ENCODE peak calls at places on chromosomes 2 and 18, in four cellular contexts. G is heart left ventricle, Q is right cardiac atrium, Y is left lung. A is an unnamed sample. For H3K4me1, the result is how much of the 10 kb centered on the place peaks cover.

GRCh38 chr2:132605236-132606180 is 64.5 kb downstream of the LYPD1 start:
- DNase-seq in G (no peak), Y (no peak), Q (no peak), A (no peak)

GRCh38 chr2:72129676-72130340 is 17.9 kb downstream of the CYP26B1 start:
- DNase-seq in Y (no peak), G (no peak), Q (no peak), A (no peak)

GRCh38 chr18:79518028-79518682 is 122.4 kb downstream of the NFATC1 start:
- DNase-seq in Y (no peak), G (no peak), Q (no peak), A (peak)

GRCh38 chr2:56183643-56184499 is at the start of gene CCDC85A:
- DNase-seq in Q (peak), G (peak), Y (peak), A (peak)

GRCh38 chr2:184186436-184186835 is 411.9 kb upstream of the ZNF804A start:
- DNase-seq in G (no peak), Y (no peak), Q (no peak), A (no peak)

GRCh38 chr2:164873096-164873670 is 31.6 kb upstream of the COBLL1 start:
- DNase-seq in G (no peak), Y (no peak), Q (no peak), A (no peak)

GRCh38 chr18:12628706-12629702 is 28.9 kb downstream of the SPIRE1 start:
- DNase-seq in Q (no peak), Y (no peak), G (no peak), A (no peak)

GRCh38 chr2:180416553-180417113 is 409.5 kb upstream of the CWC22 start:
- DNase-seq in G (no peak), Q (no peak), Y (no peak), A (no peak)

GRCh38 chr2:108621087-108621559 is 86.9 kb downstream of the LIMS1 start:
- DNase-seq in G (no peak), Q (no peak), Y (no peak), A (no peak)

GRCh38 chr18:79380816-79381806 is 14.6 kb upstream of the NFATC1 start:
- DNase-seq in G (peak), Y (peak), Q (peak), A (peak)

GRCh38 chr2:41061371-41061770 is 609.5 kb upstream of the SLC8A1 start:
- DNase-seq in Y (no peak), Q (no peak), G (no peak), A (no peak)

GRCh38 chr18:74249181-74249968 is 42.4 kb downstream of the CYB5A start:
- DNase-seq in G (no peak), Y (no peak), Q (no peak), A (no peak)

GRCh38 chr2:31415421-31415820 is 879 bp upstream of the XDH start:
- DNase-seq in G (no peak), Q (no peak), Y (no peak), A (no peak)

GRCh38 chr18:36321636-36322407 is 24.3 kb downstream of the FHOD3 start:
- DNase-seq in Q (no peak), Y (no peak), G (no peak), A (no peak)

GRCh38 chr18:74529378-74529777 is 4.9 kb upstream of the CNDP1 start:
- DNase-seq in Q (no peak), G (no peak), Y (no peak), A (no peak)

GRCh38 chr18:64271264-64271663 is 122.4 kb upstream of the LINC00305 start:
- DNase-seq in G (no peak), Q (no peak), Y (no peak), A (no peak)

GRCh38 chr2:102251042-102251848 is 60.1 kb upstream of the IL1RL1 start:
- DNase-seq in Q (peak), Y (peak), G (peak), A (peak)

GRCh38 chr2:20326163-20326780 is 24.4 kb downstream of the PUM2 start:
- DNase-seq in Q (no peak), Y (no peak), G (no peak), A (no peak)

GRCh38 chr2:177429688-177430325 is 37.2 kb downstream of the AGPS start:
- DNase-seq in Q (no peak), Y (no peak), G (no peak), A (no peak)

GRCh38 chr2:154608438-154608837 is 90.1 kb upstream of the KCNJ3 start:
- DNase-seq in G (no peak), Y (no peak), Q (no peak), A (no peak)

GRCh38 chr2:219253753-219254589 is at the start of gene TUBA4A:
- DNase-seq in Y (peak), G (peak), Q (peak), A (peak)

GRCh38 chr2:126761981-126762878 is 106.3 kb downstream of the GYPC start:
- DNase-seq in Y (peak), Q (no peak), G (no peak), A (no peak)

GRCh38 chr2:8436585-8436984 is 245.3 kb upstream of the ID2 start:
- DNase-seq in Y (no peak), G (no peak), Q (no peak), A (no peak)

GRCh38 chr2:127408807-127409099 is 9.5 kb upstream of the PROC start:
- DNase-seq in G (no peak), Q (no peak), Y (no peak), A (no peak)

GRCh38 chr2:205169453-205169852 is 512.8 kb upstream of the NRP2 start:
- DNase-seq in G (no peak), Y (no peak), Q (no peak), A (no peak)

GRCh38 chr2:216315817-216316603 is 56.3 kb downstream of the MARCHF4 start:
- DNase-seq in Y (no peak), G (no peak), Q (no peak), A (no peak)

GRCh38 chr18:12921178-12921577 is 26.6 kb upstream of the SEH1L start:
- DNase-seq in Q (no peak), Y (no peak), G (no peak), A (no peak)

GRCh38 chr2:160651416-160652200 is 158.0 kb upstream of the RBMS1 start:
- DNase-seq in Q (no peak), Y (no peak), G (no peak), A (no peak)

GRCh38 chr2:120204022-120204405 is 19.2 kb downstream of the TMEM185B start:
- DNase-seq in Y (no peak), G (no peak), Q (no peak), A (no peak)

GRCh38 chr2:24831736-24832421 is 38.7 kb downstream of the CENPO start:
- DNase-seq in G (peak), Y (no peak), Q (peak), A (peak)

GRCh38 chr2:239267411-239267941 is 133.3 kb downstream of the HDAC4 start:
- DNase-seq in G (peak), Q (peak), Y (no peak), A (peak)
- H3K4me1 ChIP-seq in G (half or more), Q (under half), Y (under half), A (under half)

GRCh38 chr2:148887349-148888002 is 12.4 kb downstream of the KIF5C start:
- DNase-seq in Y (no peak), G (no peak), Q (no peak), A (no peak)
- H3K4me3 ChIP-seq in Y (peak), G (peak), Q (peak), A (peak)

GRCh38 chr2:5782103-5782502 is 89.9 kb downstream of the SOX11 start:
- DNase-seq in Q (no peak), G (no peak), Y (no peak), A (no peak)

GRCh38 chr2:5777089-5777488 is 84.9 kb downstream of the SOX11 start:
- DNase-seq in G (no peak), Y (no peak), Q (no peak), A (no peak)

GRCh38 chr2:5781679-5782078 is 89.5 kb downstream of the SOX11 start:
- DNase-seq in Q (no peak), Y (no peak), G (no peak), A (no peak)
- H3K4me1 ChIP-seq in Q (under half), Y (under half), G (under half), A (under half)

DNA sequence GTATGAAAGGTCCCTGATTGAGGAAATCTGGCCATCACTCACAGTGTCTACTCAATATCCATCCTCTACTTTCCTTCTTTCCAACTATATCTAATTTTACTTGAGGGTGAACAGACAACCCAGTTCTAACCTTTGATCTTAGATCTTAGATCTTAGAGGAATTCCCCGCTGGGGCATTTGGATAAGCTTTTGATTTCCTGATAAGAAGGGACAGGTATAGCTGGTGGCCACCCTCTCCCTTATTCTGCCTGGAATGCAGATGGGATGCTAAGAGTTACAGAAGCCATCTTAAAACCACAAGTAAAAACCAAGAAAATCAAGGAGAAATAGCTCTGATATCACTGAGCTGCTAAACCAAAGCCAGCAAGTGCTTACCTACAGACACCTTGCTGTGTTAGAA is 77.2 kb upstream of the ACSL3 start:
- DNase-seq in Q (no peak), Y (no peak), G (no peak), A (no peak)
- H3K4me3 ChIP-seq in Q (no peak), Y (no peak), G (no peak), A (no peak)

GRCh38 chr2:232940724-232941123 is 70.7 kb downstream of the SNORC start:
- DNase-seq in Y (no peak), Q (no peak), G (no peak), A (no peak)

GRCh38 chr2:232937278-232937906 is 67.3 kb downstream of the SNORC start:
- DNase-seq in G (no peak), Q (no peak), Y (no peak), A (no peak)

GRCh38 chr2:232942831-232943230 is 70.2 kb downstream of the NGEF start:
- DNase-seq in Y (no peak), G (no peak), Q (no peak), A (no peak)

GRCh38 chr2:232941400-232941799 is 71.3 kb downstream of the SNORC start:
- DNase-seq in G (no peak), Y (no peak), Q (no peak), A (no peak)

GRCh38 chr2:232941912-232942595 is 71.0 kb downstream of the NGEF start:
- DNase-seq in G (no peak), Q (no peak), Y (no peak), A (no peak)
- H3K4me1 ChIP-seq in G (under half), Q (under half), Y (under half), A (under half)